ENCODE peak calls at places on chromosomes 12 and 14, in six cellular contexts. M is osteoblast, G is cardiac fibroblast, A is HFF-Myc, Q is NCI-H460, J is left colon. H is an unnamed sample.
A peak's percentile ranks its signal among the peaks of the same experiment; 100 is the strongest.

GRCh38 chr14:22836301-22837058 is at the start of gene MMP14:
- DNase-seq in A (no peak), G (peak; percentile 95), Q (no peak), J (peak; percentile 79), M (peak; percentile 99), H (peak; percentile 92)

GRCh38 chr14:75291331-75291730 is 12.7 kb downstream of the FOS start:
- DNase-seq in G (no peak), J (no peak), Q (no peak), A (no peak), M (no peak), H (no peak)

GRCh38 chr12:11794311-11794710 is 144.8 kb downstream of the ETV6 start:
- DNase-seq in M (no peak), Q (no peak), A (no peak), G (no peak), J (no peak), H (no peak)

GRCh38 chr14:61750708-61751474 is 11.3 kb upstream of the SNAPC1 start:
- DNase-seq in M (no peak), Q (peak; percentile 76), G (peak; percentile 73), A (peak; percentile 30), J (peak; percentile 93), H (peak; percentile 90)

GRCh38 chr12:52228931-52229330 is 4.1 kb upstream of the KRT7 start:
- DNase-seq in A (no peak), G (no peak), M (no peak), J (no peak), Q (no peak), H (no peak)

GRCh38 chr14:36940476-36940875 is 231.9 kb downstream of the SLC25A21 start:
- DNase-seq in M (no peak), A (no peak), Q (no peak), G (no peak), J (no peak), H (no peak)

GRCh38 chr12:96195845-96196451 is 1.8 kb downstream of the ELK3 start:
- DNase-seq in A (no peak), J (no peak), M (peak; percentile 91), Q (no peak), G (peak; percentile 71), H (peak; percentile 51)

GRCh38 chr12:122749569-122750332 is 2.9 kb upstream of the DENR start:
- DNase-seq in G (no peak), A (no peak), Q (no peak), J (no peak), M (peak; percentile 50), H (no peak)

GRCh38 chr14:102775855-102776760 is 1.1 kb upstream of the TRAF3 start:
- DNase-seq in J (peak; percentile 51), Q (no peak), A (no peak), G (peak; percentile 79), M (peak; percentile 99), H (peak; percentile 74)

GRCh38 chr14:85336817-85337216 is 193.1 kb upstream of the FLRT2 start:
- DNase-seq in Q (peak; percentile 50), J (no peak), M (no peak), G (no peak), A (no peak), H (no peak)

GRCh38 chr12:52870361-52871290 is 21.8 kb upstream of the KRT78 start:
- DNase-seq in M (peak; percentile 92), G (peak; percentile 47), A (no peak), J (peak; percentile 82), Q (peak; percentile 76), H (peak; percentile 80)

GRCh38 chr12:79689477-79690155 is 1.1 kb downstream of the PAWR start:
- DNase-seq in G (peak; percentile 60), J (peak; percentile 68), M (peak; percentile 86), A (no peak), Q (peak; percentile 21), H (peak; percentile 43)

GRCh38 chr12:66756631-66757030 is 77.8 kb upstream of the GRIP1 start:
- DNase-seq in M (no peak), Q (no peak), J (no peak), A (no peak), G (no peak), H (no peak)

GRCh38 chr14:47149326-47149725 is 497.7 kb upstream of the RPL10L start:
- DNase-seq in J (no peak), M (no peak), A (no peak), Q (no peak), G (no peak), H (no peak)

GRCh38 chr14:51848120-51848519 is 12.3 kb upstream of the GNG2 start:
- DNase-seq in Q (no peak), J (no peak), A (no peak), M (no peak), G (no peak), H (peak; percentile 49)

GRCh38 chr14:50823051-50823762 is 7.8 kb downstream of the NIN start:
- DNase-seq in M (no peak), A (no peak), G (no peak), Q (no peak), J (no peak), H (peak; percentile 66)

GRCh38 chr14:74403619-74404417 is 22.2 kb downstream of the SYNDIG1L start:
- DNase-seq in Q (no peak), M (no peak), A (no peak), J (no peak), G (no peak), H (no peak)

GRCh38 chr14:29846339-29847129 is 81.1 kb downstream of the PRKD1 start:
- DNase-seq in J (no peak), A (no peak), M (no peak), Q (no peak), G (no peak), H (no peak)

GRCh38 chr12:65449400-65449799 is 170.9 kb downstream of the MSRB3 start:
- DNase-seq in M (no peak), A (no peak), J (no peak), Q (no peak), G (no peak), H (peak; percentile 22)

GRCh38 chr12:58727526-58727925 is 192.8 kb downstream of the LRIG3 start:
- DNase-seq in A (no peak), G (peak; percentile 32), M (no peak), J (no peak), Q (no peak), H (no peak)

GRCh38 chr14:95056476-95056875 is 100.9 kb downstream of the DICER1 start:
- DNase-seq in Q (no peak), M (no peak), J (no peak), G (no peak), A (no peak), H (no peak)

GRCh38 chr12:130124605-130125244 is 37.5 kb upstream of the FZD10 start:
- DNase-seq in M (peak; percentile 76), J (no peak), Q (no peak), A (no peak), G (no peak), H (no peak)

H was measured in AG20443.